ENCODE peak calls at places on chromosomes 13 and 19, in seven cellular contexts. T, P, G, F, Q, W and X are unnamed samples.

GRCh38 chr19:55460670-55461258 is 678 bp downstream of the ISOC2 start:
- DNase-seq in Q (peak), T (no peak), G (peak), F (no peak), P (peak), W (peak), X (peak)

GRCh38 chr13:105937451-105937850 is 598.0 kb downstream of the EFNB2 start:
- DNase-seq in T (no peak), G (no peak), W (no peak), P (peak), F (no peak), Q (no peak), X (no peak)

GRCh38 chr19:2478324-2478755 is 2.4 kb downstream of the GADD45B start:
- DNase-seq in Q (peak), T (no peak), W (peak), F (no peak), G (peak), P (no peak), X (peak)

GRCh38 chr19:12723383-12723642 is 419 bp downstream of the TNPO2 start:
- DNase-seq in F (no peak), T (no peak), W (peak), G (no peak), Q (no peak), P (no peak), X (no peak)

GRCh38 chr19:10517760-10518443 is 655 bp upstream of the S1PR5 start:
- DNase-seq in G (no peak), F (no peak), Q (peak), T (no peak), W (no peak), P (no peak), X (peak)

GRCh38 chr19:31347828-31348314 is 1.4 kb downstream of the TSHZ3 start:
- DNase-seq in P (no peak), W (no peak), F (no peak), Q (no peak), T (no peak), G (no peak), X (no peak)

GRCh38 chr13:79448413-79448812 is 32.5 kb upstream of the NDFIP2 start:
- DNase-seq in Q (peak), P (no peak), F (no peak), T (no peak), G (no peak), W (no peak), X (no peak)

GRCh38 chr13:26929971-26930730 is 169.6 kb upstream of the GPR12 start:
- DNase-seq in T (peak), G (peak), W (peak), Q (peak), P (peak), F (peak), X (peak)

GRCh38 chr13:99385161-99385560 is 78.0 kb upstream of the GPR183 start:
- DNase-seq in F (no peak), T (no peak), W (no peak), Q (no peak), P (no peak), G (no peak), X (no peak)

GRCh38 chr13:32426191-32426980 is 1.5 kb downstream of the N4BP2L1 start:
- DNase-seq in Q (peak), W (no peak), G (peak), P (no peak), F (no peak), T (no peak), X (no peak)

GRCh38 chr19:42528354-42529247 is at the start of gene CEACAM1:
- DNase-seq in W (peak), Q (peak), F (peak), T (no peak), P (peak), G (peak), X (peak)

GRCh38 chr19:10270616-10271394 is at the start of gene ICAM1:
- DNase-seq in Q (peak), P (peak), T (peak), W (peak), G (peak), F (peak), X (peak)

GRCh38 chr19:42657551-42657950 is 62.8 kb upstream of the CEACAM8 start:
- DNase-seq in T (no peak), P (no peak), G (no peak), Q (peak), F (no peak), W (no peak), X (no peak)

GRCh38 chr19:19964416-19964815 is 63.7 kb downstream of the ZNF93 start:
- DNase-seq in G (no peak), T (no peak), F (no peak), P (no peak), W (no peak), Q (no peak), X (no peak)

GRCh38 chr13:76331948-76332712 is 554.1 kb downstream of the KCTD12 start:
- DNase-seq in Q (no peak), W (peak), F (no peak), G (no peak), T (no peak), P (no peak), X (no peak)

GRCh38 chr13:36822786-36823185 is 3.8 kb downstream of the RFXAP start:
- DNase-seq in W (no peak), F (no peak), G (no peak), P (no peak), T (no peak), Q (no peak), X (no peak)

GRCh38 chr13:97436845-97437244 is 2.9 kb downstream of the RAP2A start:
- DNase-seq in G (no peak), Q (no peak), F (no peak), W (no peak), T (no peak), P (no peak), X (no peak)

GRCh38 chr19:21127001-21127400 is 14.8 kb upstream of the ZNF431 start:
- DNase-seq in P (no peak), G (no peak), T (no peak), Q (no peak), F (no peak), W (no peak), X (no peak)

GRCh38 chr13:107835339-107836018 is 379.9 kb downstream of the LIG4 start:
- DNase-seq in F (no peak), P (no peak), Q (peak), T (no peak), W (peak), G (no peak), X (no peak)

GRCh38 chr19:14342809-14343208 is 38.4 kb upstream of the ADGRE5 start:
- DNase-seq in F (no peak), T (no peak), Q (no peak), G (no peak), W (no peak), P (no peak), X (no peak)

GRCh38 chr13:44306401-44307192 is 67.0 kb upstream of the SERP2 start:
- DNase-seq in G (no peak), T (no peak), W (peak), F (no peak), P (peak), Q (peak), X (peak)